ENCODE peak calls at places on chromosomes 12 and 14, in four cellular contexts. One of them, this sample, is unnamed.

GRCh38 chr12:1527789-1528188 is 66.6 kb downstream of the FBXL14 start:
- DNase-seq in PC-9: no peak
- DNase-seq in astrocyte: peak; percentile 76
- DNase-seq in HL-60: no peak
- DNase-seq in this sample: no peak

GRCh38 chr12:29008786-29009185 is 140.3 kb upstream of the FAR2 start:
- DNase-seq in HL-60: no peak
- DNase-seq in astrocyte: no peak
- DNase-seq in PC-9: no peak
- DNase-seq in this sample: no peak

GRCh38 chr12:76890407-76891143 is 11.8 kb upstream of the CSRP2 start:
- DNase-seq in PC-9: peak; percentile 16
- DNase-seq in astrocyte: no peak
- DNase-seq in HL-60: no peak
- DNase-seq in this sample: peak; percentile 71

GRCh38 chr14:28744126-28744525 is 22.5 kb upstream of the FOXG1 start:
- DNase-seq in astrocyte: peak; percentile 43
- DNase-seq in PC-9: no peak
- DNase-seq in HL-60: no peak
- DNase-seq in this sample: peak; percentile 49

GRCh38 chr12:48810817-48811453 is 7.4 kb upstream of the CACNB3 start:
- DNase-seq in HL-60: no peak
- DNase-seq in PC-9: no peak
- DNase-seq in astrocyte: peak; percentile 89
- DNase-seq in this sample: no peak

GRCh38 chr12:132807295-132808222 is 21.1 kb downstream of the GOLGA3 start:
- DNase-seq in astrocyte: no peak
- DNase-seq in PC-9: no peak
- DNase-seq in HL-60: no peak
- DNase-seq in this sample: peak; percentile 42

GRCh38 chr12:131092911-131093901 is 139.5 kb downstream of the ADGRD1 start:
- DNase-seq in HL-60: no peak
- DNase-seq in astrocyte: no peak
- DNase-seq in PC-9: no peak
- DNase-seq in this sample: no peak

GRCh38 chr12:127052491-127053232 is 1214.3 kb upstream of the TMEM132C start:
- DNase-seq in PC-9: no peak
- DNase-seq in astrocyte: peak; percentile 73
- DNase-seq in HL-60: no peak
- DNase-seq in this sample: peak; percentile 86

GRCh38 chr14:90795744-90796143 is 20.5 kb downstream of the TTC7B start:
- DNase-seq in HL-60: no peak
- DNase-seq in PC-9: no peak
- DNase-seq in astrocyte: peak; percentile 79
- DNase-seq in this sample: peak; percentile 67
- H3K27ac ChIP-seq in HL-60: no peak overlapping the region
- H3K27ac ChIP-seq in PC-9: no peak overlapping the region
- H3K27ac ChIP-seq in astrocyte: peak overlapping the region; percentile 37
- H3K27ac ChIP-seq in this sample: peak overlapping the region; percentile 45

GRCh38 chr12:70417121-70417520 is 51.0 kb downstream of the KCNMB4 start:
- DNase-seq in astrocyte: no peak
- DNase-seq in HL-60: no peak
- DNase-seq in PC-9: no peak
- DNase-seq in this sample: no peak
- H3K27ac ChIP-seq in astrocyte: no peak overlapping the region
- H3K27ac ChIP-seq in HL-60: no peak overlapping the region
- H3K27ac ChIP-seq in PC-9: no peak overlapping the region
- H3K27ac ChIP-seq in this sample: no peak overlapping the region

DNA sequence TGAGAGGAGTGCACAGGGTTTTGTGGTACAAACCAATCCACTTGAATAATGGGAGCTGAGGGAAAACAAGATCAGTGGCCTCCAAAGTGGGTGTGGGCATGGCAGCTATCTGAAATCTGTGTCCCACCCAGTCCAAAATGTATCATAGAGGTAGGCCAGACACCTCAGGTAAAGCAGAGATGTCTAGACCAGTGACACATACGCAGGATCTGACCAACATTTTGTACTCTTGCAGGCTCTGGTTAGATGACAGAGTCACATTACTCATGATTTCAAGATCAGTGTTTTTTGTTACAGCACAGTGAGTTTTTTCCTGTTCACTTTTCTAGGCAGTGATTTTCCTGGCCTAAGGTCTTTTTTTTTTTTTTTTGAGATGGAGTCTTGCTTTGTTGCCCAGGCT is 211.8 kb downstream of the PCNX1 start:
- DNase-seq in HL-60: no peak
- DNase-seq in PC-9: no peak
- DNase-seq in astrocyte: peak; percentile 42
- DNase-seq in this sample: no peak
- H3K27ac ChIP-seq in HL-60: no peak overlapping the region
- H3K27ac ChIP-seq in PC-9: peak overlapping the region; percentile 99
- H3K27ac ChIP-seq in astrocyte: peak overlapping the region; percentile 95
- H3K27ac ChIP-seq in this sample: no peak overlapping the region

GRCh38 chr12:42422785-42423184 is 96.8 kb downstream of the PPHLN1 start:
- DNase-seq in PC-9: no peak
- DNase-seq in astrocyte: no peak
- DNase-seq in HL-60: no peak
- DNase-seq in this sample: no peak

GRCh38 chr12:42420385-42420784 is 94.4 kb downstream of the PPHLN1 start:
- DNase-seq in PC-9: no peak
- DNase-seq in astrocyte: no peak
- DNase-seq in HL-60: no peak
- DNase-seq in this sample: no peak

GRCh38 chr12:42426733-42427132 is 100.8 kb downstream of the PPHLN1 start:
- DNase-seq in PC-9: peak; percentile 36
- DNase-seq in astrocyte: peak; percentile 72
- DNase-seq in HL-60: peak; percentile 61
- DNase-seq in this sample: peak; percentile 78

DNA sequence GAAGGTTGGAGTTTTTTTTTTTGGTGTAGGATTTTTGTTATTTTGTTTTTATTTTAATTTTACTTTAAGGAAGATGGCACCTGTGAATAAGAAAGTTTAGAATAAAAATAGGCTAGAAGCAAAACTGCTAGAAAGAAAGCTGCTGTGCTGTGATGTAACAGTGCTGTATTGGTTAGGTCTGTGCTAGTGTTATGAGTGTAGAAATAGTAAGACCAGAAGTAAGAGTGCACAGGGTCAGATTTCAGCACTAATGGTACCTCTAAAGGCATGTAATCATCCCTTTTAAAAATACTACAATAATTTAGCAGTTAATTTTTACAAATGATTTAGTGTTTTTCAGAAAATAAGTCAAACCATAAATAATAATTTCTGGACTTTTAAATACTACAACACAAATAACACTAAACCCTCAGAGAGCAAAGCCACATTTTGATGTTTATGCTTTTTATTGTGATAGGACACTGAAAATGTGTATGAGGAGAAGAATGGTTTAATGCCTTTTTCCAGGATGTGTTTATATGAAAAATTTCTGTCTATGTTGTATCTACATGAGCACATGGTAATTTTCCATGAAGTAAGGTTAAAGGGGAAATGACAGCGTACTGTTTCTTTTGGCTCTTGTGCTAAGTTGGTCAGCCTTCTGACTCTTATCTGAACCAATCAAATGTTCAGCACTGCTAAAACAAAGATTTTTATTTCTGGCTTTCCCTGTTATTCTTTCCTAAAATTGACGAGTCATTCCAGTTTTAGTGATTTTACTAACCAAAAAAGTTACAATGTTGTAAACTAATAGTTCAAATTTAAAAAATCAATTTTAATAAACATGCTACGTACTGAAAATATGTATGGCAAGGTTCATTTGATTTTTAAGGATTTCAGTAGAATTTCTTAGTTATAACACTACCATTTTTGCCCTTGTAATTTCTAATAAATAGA is 96.1 kb downstream of the PPHLN1 start:
- DNase-seq in HL-60: no peak
- DNase-seq in astrocyte: peak; percentile 74
- DNase-seq in PC-9: no peak
- DNase-seq in this sample: no peak
- H3K27ac ChIP-seq in HL-60: peak overlapping the region; percentile 20
- H3K27ac ChIP-seq in astrocyte: peak overlapping the region; percentile 28
- H3K27ac ChIP-seq in PC-9: no peak overlapping the region
- H3K27ac ChIP-seq in this sample: no peak overlapping the region

GRCh38 chr14:51022769-51023168 is 72.1 kb downstream of the TRIM9 start:
- DNase-seq in PC-9: no peak
- DNase-seq in astrocyte: no peak
- DNase-seq in HL-60: no peak
- DNase-seq in this sample: no peak
- H3K27ac ChIP-seq in PC-9: no peak overlapping the region
- H3K27ac ChIP-seq in astrocyte: no peak overlapping the region
- H3K27ac ChIP-seq in HL-60: no peak overlapping the region
- H3K27ac ChIP-seq in this sample: no peak overlapping the region

GRCh38 chr12:5487076-5487475 is 55.2 kb downstream of the NTF3 start:
- DNase-seq in PC-9: no peak
- DNase-seq in HL-60: no peak
- DNase-seq in astrocyte: no peak
- DNase-seq in this sample: no peak
- H3K27ac ChIP-seq in PC-9: no peak overlapping the region
- H3K27ac ChIP-seq in HL-60: no peak overlapping the region
- H3K27ac ChIP-seq in astrocyte: no peak overlapping the region
- H3K27ac ChIP-seq in this sample: no peak overlapping the region

GRCh38 chr12:32901553-32901952 is 5.0 kb upstream of the PKP2 start:
- DNase-seq in HL-60: no peak
- DNase-seq in astrocyte: peak; percentile 35
- DNase-seq in PC-9: no peak
- DNase-seq in this sample: peak; percentile 59
- H3K27ac ChIP-seq in HL-60: no peak overlapping the region
- H3K27ac ChIP-seq in astrocyte: no peak overlapping the region
- H3K27ac ChIP-seq in PC-9: no peak overlapping the region
- H3K27ac ChIP-seq in this sample: peak overlapping the region; percentile 95